ENCODE peak calls at places on chromosome 2, in seven cellular contexts. Z, Y, D, K, J, V and I are unnamed samples.

GRCh38 chr2:203195331-203195730 is 43.5 kb upstream of the CYP20A1 start:
- DNase-seq in Z (no peak), Y (no peak), D (no peak), K (no peak), J (peak; percentile 8), V (no peak), I (no peak)

GRCh38 chr2:119408221-119408619 is 23.4 kb upstream of the TMEM37 start:
- DNase-seq in Z (peak; percentile 52), Y (no peak), D (no peak), K (no peak), J (no peak), V (no peak), I (no peak)

GRCh38 chr2:66688951-66689350 is 254.0 kb downstream of the MEIS1 start:
- DNase-seq in Z (no peak), Y (no peak), D (no peak), K (no peak), J (no peak), V (no peak), I (no peak)

GRCh38 chr2:54499666-54500065 is 43.5 kb downstream of the SPTBN1 start:
- DNase-seq in Z (no peak), Y (no peak), D (no peak), K (no peak), J (peak; percentile 87), V (no peak), I (no peak)

GRCh38 chr2:209977386-209978239 is 24.8 kb upstream of the RPE start:
- DNase-seq in Z (no peak), Y (no peak), D (peak; percentile 39), K (peak; percentile 11), J (peak; percentile 60), V (peak; percentile 10), I (no peak)

GRCh38 chr2:9163306-9164111 is 43.1 kb upstream of the ASAP2 start:
- DNase-seq in Z (no peak), Y (no peak), D (no peak), K (no peak), J (no peak), V (no peak), I (no peak)

GRCh38 chr2:23687713-23688112 is 239.2 kb downstream of the ATAD2B start:
- DNase-seq in Z (no peak), Y (no peak), D (no peak), K (no peak), J (no peak), V (no peak), I (no peak)

GRCh38 chr2:234861841-234862735 is 89.7 kb upstream of the SH3BP4 start:
- DNase-seq in Z (no peak), Y (no peak), D (no peak), K (no peak), J (peak; percentile 32), V (no peak), I (peak; percentile 84)

GRCh38 chr2:69917854-69918253 is 2.9 kb downstream of the MXD1 start:
- DNase-seq in Z (no peak), Y (no peak), D (no peak), K (no peak), J (peak; percentile 93), V (peak; percentile 74), I (no peak)

GRCh38 chr2:73176205-73176880 is 26.0 kb upstream of the NOTO start:
- DNase-seq in Z (peak; percentile 36), Y (no peak), D (peak; percentile 47), K (no peak), J (peak; percentile 14), V (no peak), I (no peak)

DNA sequence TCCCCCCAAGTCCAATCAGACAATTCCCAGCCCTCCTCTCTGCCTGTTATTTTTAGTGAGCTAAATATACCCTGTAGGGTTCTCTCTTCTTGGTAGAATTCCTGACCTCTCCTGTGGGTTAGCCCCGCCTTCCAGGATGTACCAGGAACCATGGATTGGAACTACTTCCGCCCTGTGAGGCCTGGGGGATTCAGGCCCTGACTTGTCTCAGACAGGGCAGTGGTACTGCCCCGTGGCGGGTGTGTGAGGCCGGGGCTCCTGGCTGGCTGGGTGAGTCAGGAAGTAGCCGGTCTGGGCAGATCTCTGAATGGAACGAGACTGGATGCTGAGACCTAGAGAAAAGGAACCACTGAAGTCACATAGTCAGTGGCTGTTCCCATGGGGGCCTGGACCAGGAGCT is 50.5 kb downstream of the DYSF start:
- DNase-seq in Z (no peak), Y (peak; percentile 78), D (no peak), K (no peak), J (peak; percentile 62), V (no peak), I (no peak)
- TF ChIP-seq POLR2AphosphoS5 in Z (no peak), Y (peak; percentile 79), D (no peak), K (no peak), J (peak; percentile 54), V (no peak), I (no peak)

GRCh38 chr2:157443795-157444642 is at the start of gene CYTIP:
- DNase-seq in Z (peak; percentile 57), Y (peak; percentile 85), D (no peak), K (no peak), J (no peak), V (no peak), I (no peak)
- TF ChIP-seq POLR2AphosphoS5 in Z (peak; percentile 14), Y (peak; percentile 49), D (no peak), K (peak; percentile 89), J (no peak), V (no peak), I (no peak)

DNA sequence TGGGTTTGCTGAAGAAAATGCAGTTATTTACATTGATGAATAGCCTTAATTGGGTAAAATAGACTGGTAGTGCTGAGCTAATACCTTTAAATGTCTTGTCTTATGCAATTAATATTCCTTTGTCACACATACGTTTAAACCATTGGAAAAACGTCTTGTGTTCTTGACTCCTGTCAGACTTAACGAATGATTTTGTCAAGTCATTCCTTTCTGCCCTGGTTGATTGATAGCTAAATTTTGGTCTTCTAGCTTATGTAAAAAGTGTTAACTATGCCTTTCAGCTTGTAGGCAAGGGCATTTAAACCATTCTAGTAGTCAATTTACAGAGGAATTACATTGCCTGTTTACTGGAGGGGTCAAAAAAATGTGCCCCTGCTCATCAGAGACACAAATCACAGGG is 105.8 kb upstream of the LRRTM1 start:
- DNase-seq in Z (no peak), Y (no peak), D (no peak), K (no peak), J (no peak), V (no peak), I (no peak)
- TF ChIP-seq POLR2AphosphoS5 in Z (no peak), Y (no peak), D (no peak), K (no peak), J (no peak), V (no peak), I (no peak)

DNA sequence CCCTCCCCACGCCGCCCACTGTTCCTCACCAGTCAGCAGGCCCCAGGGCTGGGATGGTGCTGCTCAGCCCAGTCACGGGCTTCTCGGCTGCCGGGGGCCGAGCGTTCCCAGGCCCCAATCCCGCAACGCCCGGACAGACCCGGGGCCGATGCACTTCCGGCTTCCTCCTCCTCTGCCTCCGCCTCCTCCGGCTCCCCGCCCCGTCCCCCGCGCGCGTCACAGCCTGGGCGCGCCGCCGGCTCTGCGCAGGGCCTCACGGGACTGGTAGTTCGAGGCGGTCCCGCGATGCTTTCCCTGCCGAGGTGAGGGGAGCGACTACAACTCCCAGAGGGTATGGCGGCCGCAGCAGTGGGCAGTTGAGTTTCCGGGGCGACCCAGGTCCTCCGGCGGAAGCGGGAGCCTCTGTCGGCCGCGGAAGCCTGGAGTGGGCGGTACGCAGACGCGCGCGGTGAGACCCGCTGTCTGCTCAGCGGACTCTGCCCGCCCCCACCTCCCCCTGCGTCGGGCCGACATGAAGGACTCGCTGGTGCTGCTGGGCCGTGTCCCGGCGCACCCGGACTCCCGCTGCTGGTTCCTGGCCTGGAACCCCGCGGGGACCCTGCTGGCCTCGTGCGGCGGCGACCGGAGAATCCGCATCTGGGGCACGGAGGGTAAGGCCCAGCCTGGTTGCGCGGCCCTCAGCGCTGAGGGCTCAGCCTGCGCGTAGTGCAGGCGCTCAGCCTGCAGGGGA is at the start of the genes CIAO1 and TMEM127:
- DNase-seq in Z (peak; percentile 99), Y (peak; percentile 100), D (peak; percentile 98), K (peak; percentile 99), J (peak; percentile 99), V (peak; percentile 74), I (peak; percentile 98)
- TF ChIP-seq POLR2AphosphoS5 in Z (peak; percentile 78), Y (peak; percentile 99), D (peak; percentile 86), K (peak; percentile 74), J (peak; percentile 46), V (peak; percentile 88), I (peak; percentile 87)

GRCh38 chr2:50291535-50291934 is 740.4 kb downstream of the NRXN1 start:
- DNase-seq in Z (no peak), Y (no peak), D (no peak), K (no peak), J (no peak), V (no peak), I (no peak)
- TF ChIP-seq POLR2AphosphoS5 in Z (no peak), Y (no peak), D (no peak), K (no peak), J (no peak), V (no peak), I (no peak)